ENCODE peak calls at places on chromosomes 3 and 15, in eight cellular contexts. V is tibial artery; M is stimulated activated CD4-positive, alpha-beta T cell treated with anti-CD3 and anti-CD28 coated beads, Interleukin-1b, Interleukin-23, amount 100 ng/mL, for 4 hours; T is activated CD4-positive, alpha-beta T cell treated with anti-CD3 and anti-CD28 coated beads for 4 hours; R is NCI-H1092 treated with DMSO at 0.1 percent for 48 hours; S is Right ventricle myocardium superior; J is NCI-H1417; U is retina. X is an unnamed sample.

GRCh38 chr15:25179673-25180511 is 225.1 kb downstream of the SNRPN start:
- DNase-seq in R (no peak), M (no peak), S (peak), U (no peak), J (no peak), V (peak), T (no peak), X (no peak)

GRCh38 chr3:141739731-141740130 is 1.6 kb downstream of the RNF7 start:
- DNase-seq in S (no peak), J (no peak), M (no peak), U (no peak), V (no peak), T (no peak), R (no peak), X (no peak)

GRCh38 chr3:3726549-3726948 is 72.7 kb upstream of the LRRN1 start:
- DNase-seq in M (no peak), J (no peak), S (no peak), T (no peak), U (no peak), V (no peak), R (no peak), X (no peak)

GRCh38 chr3:114378760-114379159 is 84.9 kb downstream of the TIGIT start:
- DNase-seq in V (no peak), R (no peak), U (no peak), T (no peak), S (no peak), M (no peak), J (no peak), X (no peak)

GRCh38 chr3:136350132-136350531 is 100.0 kb downstream of the PCCB start:
- DNase-seq in T (no peak), S (no peak), U (no peak), M (no peak), J (no peak), V (no peak), R (no peak), X (no peak)

GRCh38 chr3:50256978-50257890 is 11.7 kb upstream of the SEMA3B start:
- DNase-seq in M (no peak), U (peak), S (peak), J (peak), T (no peak), V (no peak), R (no peak), X (no peak)

GRCh38 chr3:16496408-16497222 is 16.9 kb downstream of the RFTN1 start:
- DNase-seq in V (no peak), J (no peak), T (no peak), R (no peak), M (no peak), S (no peak), U (no peak), X (no peak)

GRCh38 chr3:17239417-17239816 is 354.7 kb downstream of the PLCL2 start:
- DNase-seq in S (no peak), J (no peak), T (no peak), U (no peak), V (no peak), M (no peak), R (no peak), X (no peak)

GRCh38 chr15:93485922-93486327 is 396.9 kb upstream of the RGMA start:
- DNase-seq in U (no peak), J (peak), R (peak), S (peak), V (peak), M (no peak), T (no peak), X (no peak)

GRCh38 chr15:64930778-64931240 is 19.1 kb downstream of the ANKDD1A start:
- DNase-seq in M (no peak), T (no peak), S (no peak), R (no peak), U (no peak), J (no peak), V (no peak), X (no peak)

GRCh38 chr3:71416868-71417267 is 166.7 kb downstream of the FOXP1 start:
- DNase-seq in T (no peak), J (no peak), R (no peak), M (no peak), U (no peak), S (no peak), V (no peak), X (no peak)

GRCh38 chr15:63610209-63610841 is 13.1 kb downstream of the FBXL22 start:
- DNase-seq in U (peak), S (peak), M (peak), R (peak), J (peak), V (peak), T (peak), X (peak)

GRCh38 chr3:111926266-111926676 is 52.6 kb upstream of the ABHD10 start:
- DNase-seq in V (no peak), S (no peak), M (no peak), U (no peak), T (no peak), J (peak), R (no peak), X (no peak)

GRCh38 chr15:85333132-85333831 is 47.1 kb upstream of the AKAP13 start:
- DNase-seq in U (no peak), J (no peak), R (no peak), S (no peak), M (no peak), T (no peak), V (no peak), X (no peak)

GRCh38 chr3:151091685-151092352 is 6.4 kb downstream of the MED12L start:
- DNase-seq in R (no peak), M (no peak), U (no peak), V (no peak), S (no peak), J (no peak), T (no peak), X (no peak)

GRCh38 chr15:34726407-34727100 is 28.2 kb downstream of the GJD2 start:
- DNase-seq in S (no peak), M (no peak), T (no peak), R (no peak), V (no peak), U (no peak), J (no peak), X (no peak)

GRCh38 chr15:70172124-70172523 is 74.4 kb upstream of the TLE3 start:
- DNase-seq in S (peak), M (no peak), U (no peak), J (no peak), R (no peak), V (no peak), T (no peak), X (no peak)

GRCh38 chr15:81386947-81387346 is 12.9 kb upstream of the TMC3 start:
- DNase-seq in R (no peak), S (no peak), U (no peak), M (no peak), T (no peak), J (no peak), V (no peak), X (no peak)

GRCh38 chr3:33318709-33319380 is 41.6 kb downstream of the FBXL2 start:
- DNase-seq in T (no peak), M (no peak), V (no peak), J (no peak), U (no peak), R (no peak), S (no peak), X (no peak)

GRCh38 chr15:45442497-45443135 is 64.3 kb upstream of the GATM start:
- DNase-seq in J (no peak), M (no peak), U (no peak), T (no peak), S (no peak), V (no peak), R (no peak), X (no peak)

GRCh38 chr15:71385469-71385868 is 270.2 kb downstream of the THSD4 start:
- DNase-seq in M (no peak), R (peak), J (no peak), S (no peak), V (no peak), U (no peak), T (no peak), X (no peak)

GRCh38 chr3:42653560-42654330 is at the start of gene ZBTB47:
- DNase-seq in M (no peak), T (no peak), S (peak), J (peak), U (no peak), V (peak), R (no peak), X (peak)

GRCh38 chr15:70437882-70438331 is 325.5 kb downstream of the UACA start:
- DNase-seq in S (no peak), V (peak), J (no peak), U (no peak), M (no peak), T (no peak), R (no peak), X (no peak)

GRCh38 chr15:40190591-40190990 is 29.7 kb downstream of the BUB1B start:
- DNase-seq in U (no peak), J (no peak), S (no peak), V (no peak), T (no peak), M (no peak), R (no peak), X (no peak)

GRCh38 chr3:120162400-120162799 is 68.2 kb upstream of the GSK3B start:
- DNase-seq in R (no peak), T (no peak), U (no peak), J (no peak), M (no peak), V (no peak), S (no peak), X (no peak)

GRCh38 chr3:129549805-129550204 is 6.8 kb downstream of the H1-8 start:
- DNase-seq in S (no peak), J (no peak), M (no peak), R (no peak), V (no peak), T (no peak), U (no peak), X (no peak)